ENCODE peak calls at places on chromosome X, in eight cellular contexts. W is lower lobe of right lung, C is cardiac muscle cell, T is small intestine, S is tibial nerve, Z is colonic mucosa, N is pancreas, F is Panc1. V is an unnamed sample. For H3K36me3, the result is how much of the 10 kb centered on the place peaks cover.

GRCh38 chrX:49042581-49043219 is 457 bp downstream of the TFE3 start:
- DNase-seq in N (no peak), S (no peak), C (no peak), Z (no peak), F (no peak), W (no peak), T (no peak), V (peak)

GRCh38 chrX:40550069-40550468 is 30.7 kb upstream of the ATP6AP2 start:
- DNase-seq in F (no peak), N (no peak), Z (no peak), C (no peak), S (no peak), T (no peak), W (no peak), V (no peak)

GRCh38 chrX:131068945-131069719 is 11.0 kb downstream of the ARHGAP36 start:
- DNase-seq in Z (no peak), F (no peak), C (peak), S (no peak), T (peak), N (peak), W (no peak), V (no peak)

GRCh38 chrX:53186363-53186762 is 38.6 kb downstream of the KDM5C start:
- DNase-seq in Z (no peak), C (no peak), T (no peak), F (no peak), N (no peak), S (no peak), W (no peak), V (no peak)

GRCh38 chrX:133792198-133792953 is 193.0 kb downstream of the GPC3 start:
- DNase-seq in T (peak), W (peak), S (peak), F (peak), Z (peak), N (peak), C (peak), V (peak)

GRCh38 chrX:68995780-68996551 is 167.1 kb downstream of the EFNB1 start:
- DNase-seq in Z (peak), W (no peak), F (no peak), C (peak), S (no peak), N (no peak), T (peak), V (peak)

GRCh38 chrX:39760930-39761329 is 336.8 kb downstream of the BCOR start:
- DNase-seq in W (no peak), S (no peak), F (no peak), T (no peak), Z (no peak), N (no peak), C (no peak), V (no peak)

GRCh38 chrX:150854856-150855255 is 43.6 kb downstream of the CD99L2 start:
- DNase-seq in S (no peak), F (no peak), W (no peak), C (no peak), Z (no peak), N (no peak), T (no peak), V (no peak)

GRCh38 chrX:71545364-71545763 is 12.5 kb downstream of the OGT start:
- DNase-seq in T (no peak), Z (no peak), F (no peak), S (no peak), W (no peak), N (no peak), C (no peak), V (no peak)

GRCh38 chrX:149567621-149568417 is 18.1 kb upstream of the HSFX3 start:
- DNase-seq in N (no peak), W (no peak), T (no peak), F (no peak), S (no peak), Z (no peak), C (no peak), V (no peak)

GRCh38 chrX:145821898-145822567 is 4.4 kb downstream of the SLITRK2 start:
- DNase-seq in S (no peak), W (no peak), T (no peak), C (no peak), F (no peak), Z (no peak), N (no peak), V (no peak)

GRCh38 chrX:39816871-39817731 is 280.7 kb downstream of the BCOR start:
- DNase-seq in F (no peak), C (no peak), S (no peak), N (no peak), Z (no peak), T (no peak), W (no peak), V (no peak)

GRCh38 chrX:77785400-77785745 is 643 bp downstream of the ATRX start:
- DNase-seq in Z (peak), S (no peak), N (peak), F (no peak), T (peak), W (no peak), C (peak), V (no peak)

GRCh38 chrX:78092296-78092695 is 11.8 kb upstream of the PGK1 start:
- DNase-seq in F (no peak), W (no peak), Z (no peak), C (peak), T (no peak), S (no peak), N (no peak), V (no peak)

GRCh38 chrX:118855681-118856310 is 32.2 kb downstream of the ZCCHC12 start:
- DNase-seq in W (no peak), S (no peak), Z (no peak), F (no peak), T (no peak), C (no peak), N (no peak), V (no peak)

GRCh38 chrX:5976332-5976731 is 252.3 kb downstream of the NLGN4X start:
- DNase-seq in S (no peak), N (no peak), Z (no peak), F (no peak), W (no peak), T (no peak), C (no peak), V (no peak)

GRCh38 chrX:119482497-119483480 is 14.5 kb downstream of the SLC25A5 start:
- DNase-seq in T (peak), F (no peak), Z (peak), W (peak), S (peak), N (peak), C (peak), V (peak)

GRCh38 chrX:135421537-135421931 is 210 bp upstream of the SMIM10L2A start:
- DNase-seq in C (peak), T (peak), S (peak), W (peak), N (peak), Z (peak), F (peak), V (peak)

GRCh38 chrX:11757729-11758399 is at the start of gene MSL3:
- DNase-seq in S (peak), T (peak), N (peak), Z (peak), W (peak), C (peak), F (no peak), V (peak)

GRCh38 chrX:10050481-10050880 is 83.3 kb downstream of the CLDN34 start:
- DNase-seq in Z (no peak), S (no peak), W (peak), N (no peak), T (no peak), F (no peak), C (no peak), V (no peak)

GRCh38 chrX:69221239-69222102 is 56.2 kb upstream of the PJA1 start:
- DNase-seq in F (no peak), S (no peak), W (no peak), N (no peak), T (no peak), Z (no peak), C (no peak), V (no peak)

GRCh38 chrX:48958635-48959094 is 1.3 kb upstream of the OTUD5 start:
- DNase-seq in Z (peak), F (no peak), C (peak), T (peak), W (no peak), S (no peak), N (peak), V (peak)

GRCh38 chrX:42241421-42241820 is 318.1 kb upstream of the CASK start:
- DNase-seq in S (no peak), F (no peak), Z (no peak), N (no peak), W (no peak), C (no peak), T (no peak), V (no peak)

GRCh38 chrX:50125480-50125879 is 75.3 kb downstream of the AKAP4 start:
- DNase-seq in W (no peak), Z (no peak), C (no peak), N (no peak), F (no peak), S (no peak), T (no peak), V (no peak)

GRCh38 chrX:47556045-47556623 is 4.9 kb upstream of the ARAF start:
- DNase-seq in S (peak), C (peak), Z (peak), W (peak), T (peak), N (peak), F (peak), V (peak)

GRCh38 chrX:17549005-17549685 is 174.1 kb downstream of the NHS start:
- DNase-seq in W (no peak), T (no peak), C (peak), N (no peak), F (no peak), Z (no peak), S (no peak), V (no peak)

GRCh38 chrX:83529950-83530349 is 21.9 kb downstream of the POU3F4 start:
- DNase-seq in T (no peak), Z (no peak), W (no peak), S (no peak), C (no peak), F (no peak), N (no peak), V (no peak)

GRCh38 chrX:9897761-9898161 is 69.4 kb upstream of the CLDN34 start:
- DNase-seq in Z (no peak), W (no peak), T (no peak), S (no peak), N (no peak), F (no peak), C (no peak), V (no peak)

GRCh38 chrX:15436220-15436619 is 52.0 kb upstream of the VEGFD start:
- DNase-seq in S (no peak), C (no peak), F (no peak), N (no peak), W (no peak), T (no peak), Z (no peak), V (no peak)

GRCh38 chrX:105460366-105460765 is 239.9 kb upstream of the TEX13A start:
- DNase-seq in N (no peak), C (no peak), W (no peak), T (no peak), F (no peak), Z (no peak), S (no peak), V (no peak)

GRCh38 chrX:12339921-12340320 is 201.6 kb downstream of the FRMPD4 start:
- DNase-seq in C (no peak), W (no peak), N (no peak), T (no peak), Z (no peak), F (no peak), S (no peak), V (no peak)

GRCh38 chrX:5648941-5649568 is 579.6 kb downstream of the NLGN4X start:
- DNase-seq in W (no peak), T (no peak), N (no peak), S (no peak), C (no peak), F (no peak), Z (no peak), V (no peak)

GRCh38 chrX:48683411-48683982 is at the start of gene WAS:
- DNase-seq in W (peak), F (no peak), N (no peak), T (peak), C (no peak), Z (no peak), S (no peak), V (no peak)

GRCh38 chrX:103779156-103779555 is 2.5 kb downstream of the PLP1 start:
- DNase-seq in N (no peak), T (no peak), F (no peak), S (no peak), W (no peak), Z (no peak), C (no peak), V (no peak)

GRCh38 chrX:103782640-103783039 is 6.0 kb downstream of the PLP1 start:
- DNase-seq in N (no peak), S (no peak), Z (no peak), T (no peak), W (no peak), F (no peak), C (no peak), V (no peak)

GRCh38 chrX:103776586-103776985 is at the start of gene PLP1:
- DNase-seq in C (no peak), T (no peak), W (no peak), Z (no peak), S (no peak), N (no peak), F (no peak), V (no peak)

GRCh38 chrX:103783971-103784370 is 7.3 kb downstream of the PLP1 start:
- DNase-seq in C (no peak), Z (no peak), T (no peak), S (no peak), F (no peak), N (no peak), W (no peak), V (no peak)

DNA sequence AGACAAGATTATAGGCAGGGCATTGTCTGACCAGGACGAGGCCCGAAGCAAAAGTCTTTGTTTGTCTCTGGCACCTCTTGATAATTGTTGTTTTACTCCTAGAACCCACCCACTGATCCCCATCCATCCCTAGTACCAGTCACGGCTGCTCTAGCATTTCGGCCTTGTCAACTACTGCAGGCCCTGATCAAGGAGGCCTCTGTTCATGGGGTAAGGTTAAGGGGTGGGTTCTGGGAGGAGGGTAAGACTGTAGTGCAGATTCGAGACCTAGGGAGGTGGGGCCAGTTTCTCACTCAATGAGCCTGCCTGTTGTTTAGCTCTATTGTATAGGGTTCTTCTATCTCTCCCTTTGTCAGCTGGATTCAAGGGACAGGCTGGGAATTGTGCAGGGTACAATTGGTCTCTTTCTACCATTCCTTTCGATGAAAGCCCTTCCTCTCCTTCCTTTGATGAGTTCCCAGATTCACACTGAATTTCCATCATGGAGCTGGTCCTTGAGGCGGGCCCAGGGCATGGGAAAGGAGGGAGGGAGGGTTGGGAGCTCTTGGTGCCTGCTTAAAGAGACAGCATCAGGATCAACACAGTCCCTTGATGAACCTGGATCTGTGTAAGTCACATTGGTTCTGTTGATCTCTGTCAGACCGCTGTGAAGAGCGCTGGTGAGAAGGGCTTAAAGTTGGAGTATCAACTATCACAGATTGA is 4.2 kb downstream of the PLP1 start:
- DNase-seq in S (no peak), Z (no peak), F (no peak), N (no peak), T (no peak), W (no peak), C (no peak), V (no peak)
- H3K36me3 ChIP-seq in S (under half), Z (under half), F (under half), N (under half), T (under half), W (under half), C (under half), V (under half)

DNA sequence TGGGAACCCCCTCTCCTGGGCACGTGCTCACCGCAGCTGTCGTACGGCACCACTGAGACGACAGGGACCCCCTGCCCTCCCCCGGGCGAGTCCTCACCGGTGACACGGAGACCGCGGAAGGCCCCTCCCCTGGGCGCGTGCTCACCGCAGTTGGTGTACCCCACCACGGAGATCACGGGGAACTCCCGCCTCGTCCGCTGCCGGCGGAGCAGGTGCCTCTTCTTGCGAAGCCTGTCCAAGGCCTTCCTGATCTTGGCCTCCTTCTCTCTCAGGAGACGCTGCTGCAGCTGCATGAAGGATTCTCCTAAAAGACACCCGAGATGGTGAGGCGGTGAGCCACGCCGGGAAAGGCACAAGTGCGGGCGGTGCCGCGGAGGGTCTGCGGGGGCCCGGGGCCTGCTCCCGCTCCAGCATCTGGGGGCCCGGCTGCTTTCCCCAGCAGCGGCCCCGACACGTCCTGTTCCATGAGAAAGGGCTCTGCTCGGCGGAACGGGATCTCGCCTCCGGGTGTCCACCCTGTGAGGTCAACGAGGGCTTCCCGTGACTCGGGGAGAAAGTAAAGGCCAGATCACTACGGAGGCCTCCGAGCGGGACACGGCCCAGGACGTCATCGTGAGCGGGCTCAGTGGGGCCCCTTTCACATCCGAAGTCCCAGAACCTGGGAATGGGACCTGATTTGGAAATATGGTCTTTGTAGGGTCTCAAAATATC is 5.8 kb downstream of the GTPBP6 start:
- DNase-seq in S (no peak), T (no peak), N (no peak), Z (no peak), W (peak), F (no peak), C (no peak), V (peak)
- H3K36me3 ChIP-seq in S (under half), T (under half), N (under half), Z (under half), W (half or more), F (under half), C (under half), V (under half)

GRCh38 chrX:28039258-28039657 is 58.0 kb upstream of the DCAF8L1 start:
- DNase-seq in F (no peak), Z (no peak), W (no peak), N (no peak), S (no peak), T (no peak), C (no peak), V (no peak)
- H3K36me3 ChIP-seq in F (under half), Z (under half), W (under half), N (under half), S (under half), T (under half), C (under half), V (under half)

GRCh38 chrX:148562846-148563245 is 62.4 kb downstream of the AFF2 start:
- DNase-seq in N (no peak), F (no peak), T (no peak), W (no peak), Z (no peak), S (no peak), C (no peak), V (no peak)
- H3K36me3 ChIP-seq in N (under half), F (under half), T (under half), W (under half), Z (under half), S (under half), C (under half), V (under half)

DNA sequence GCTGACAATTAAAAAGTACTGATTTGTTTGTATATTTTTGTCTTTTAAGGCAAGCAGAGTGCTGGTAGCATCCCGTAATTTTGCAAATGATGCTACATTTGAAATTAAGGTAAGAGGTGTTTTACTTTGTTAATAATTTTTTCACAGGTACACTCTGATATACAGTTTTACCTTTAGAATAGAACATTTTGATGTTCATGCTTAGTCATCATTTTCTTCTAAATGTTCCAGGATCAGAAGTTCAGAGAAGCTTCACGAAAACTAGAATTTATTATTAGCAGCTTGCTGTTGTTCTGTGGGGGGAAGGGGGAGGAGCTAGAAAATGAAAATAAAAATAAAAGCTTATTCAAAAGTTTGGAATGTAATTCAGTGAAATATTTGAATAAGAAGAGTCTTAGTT is 5.5 kb downstream of the PDHA1 start:
- DNase-seq in W (no peak), N (no peak), C (no peak), Z (no peak), S (no peak), T (no peak), F (no peak), V (no peak)
- H3K36me3 ChIP-seq in W (under half), N (under half), C (under half), Z (under half), S (under half), T (under half), F (under half), V (under half)

GRCh38 chrX:13759152-13759718 is 24.7 kb downstream of the OFD1 start:
- DNase-seq in C (no peak), S (no peak), N (no peak), W (no peak), Z (no peak), T (no peak), F (no peak), V (no peak)
- H3K36me3 ChIP-seq in C (half or more), S (under half), N (under half), W (half or more), Z (under half), T (under half), F (under half), V (under half)

GRCh38 chrX:45765281-45765680 is 564.6 kb upstream of the DIPK2B start:
- DNase-seq in S (no peak), C (no peak), T (no peak), W (no peak), N (no peak), F (no peak), Z (no peak), V (no peak)

GRCh38 chrX:45765726-45766125 is 565.0 kb upstream of the DIPK2B start:
- DNase-seq in S (no peak), N (no peak), T (no peak), C (no peak), Z (no peak), F (no peak), W (no peak), V (no peak)

GRCh38 chrX:45760187-45760742 is 559.6 kb upstream of the DIPK2B start:
- DNase-seq in F (no peak), Z (no peak), W (no peak), T (no peak), C (no peak), S (no peak), N (no peak), V (no peak)

GRCh38 chrX:45761920-45762319 is 561.2 kb upstream of the DIPK2B start:
- DNase-seq in T (no peak), N (no peak), C (no peak), Z (no peak), F (no peak), S (no peak), W (no peak), V (no peak)

GRCh38 chrX:45762699-45763647 is 562.3 kb upstream of the DIPK2B start:
- DNase-seq in N (no peak), C (no peak), T (no peak), W (no peak), F (no peak), S (no peak), Z (no peak), V (no peak)
- H3K36me3 ChIP-seq in N (under half), C (under half), T (under half), W (under half), F (under half), S (under half), Z (under half), V (under half)

DNA sequence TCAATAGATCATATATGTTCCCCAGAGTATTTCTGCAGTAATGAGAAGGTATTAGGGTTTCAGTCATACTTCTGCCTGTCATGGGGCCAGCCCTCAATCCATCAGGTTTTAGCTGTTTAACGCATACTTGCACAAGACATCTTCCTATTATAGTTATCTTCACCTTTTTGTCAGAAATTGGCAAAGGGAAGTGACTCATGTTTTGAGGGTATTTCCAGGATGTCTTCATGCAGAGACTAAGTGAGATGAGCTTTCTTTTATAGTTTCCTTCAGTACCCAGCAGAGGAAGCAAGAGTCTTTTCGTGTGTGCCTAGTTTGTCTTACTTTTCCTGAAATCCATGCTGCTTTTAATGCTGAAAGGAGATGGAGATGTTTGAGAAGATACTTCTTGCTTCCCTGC is 9.5 kb downstream of the CSTF2 start:
- DNase-seq in W (no peak), Z (no peak), C (no peak), T (no peak), F (no peak), N (no peak), S (no peak), V (no peak)
- H3K36me3 ChIP-seq in W (half or more), Z (under half), C (under half), T (under half), F (under half), N (under half), S (under half), V (under half)

GRCh38 chrX:153717445-153717844 is 6.7 kb downstream of the BCAP31 start:
- DNase-seq in T (no peak), C (no peak), S (no peak), F (no peak), W (no peak), Z (no peak), N (no peak), V (no peak)
- H3K36me3 ChIP-seq in T (under half), C (under half), S (under half), F (under half), W (half or more), Z (under half), N (under half), V (under half)

V was measured in mucosa of descending colon.